ENCODE peak calls at places on chromosomes 3 and 15, in five cellular contexts. F is right lobe of liver, E is sciatic nerve, J is T1000, W is T-helper 1 cell. S is an unnamed sample.

GRCh38 chr15:31325432-31325975 is 1.1 kb upstream of the KLF13 start:
- DNase-seq in F (peak), J (no peak), E (peak), W (peak), S (peak)

GRCh38 chr3:191246628-191247027 is 47.6 kb downstream of the OSTN start:
- DNase-seq in E (no peak), W (no peak), F (no peak), J (no peak), S (no peak)

GRCh38 chr3:160400631-160401150 is 1.2 kb downstream of the SMC4 start:
- DNase-seq in F (peak), E (peak), J (no peak), W (peak), S (no peak)

GRCh38 chr3:16528581-16528993 is 15.1 kb upstream of the RFTN1 start:
- DNase-seq in F (no peak), W (no peak), J (peak), E (peak), S (no peak)

GRCh38 chr3:53668872-53669271 is 174.5 kb downstream of the CACNA1D start:
- DNase-seq in F (no peak), W (no peak), E (no peak), J (no peak), S (no peak)

GRCh38 chr3:10116138-10116460 is 624 bp downstream of the BRK1 start:
- DNase-seq in W (no peak), E (no peak), F (no peak), J (no peak), S (no peak)

GRCh38 chr3:20235796-20236195 is 49.8 kb upstream of the SGO1 start:
- DNase-seq in W (no peak), E (no peak), J (no peak), F (no peak), S (no peak)

GRCh38 chr15:97026781-97027180 is 696.3 kb downstream of the NR2F2 start:
- DNase-seq in E (no peak), J (peak), F (no peak), W (no peak), S (no peak)

GRCh38 chr15:81015595-81016252 is 15.0 kb downstream of the TLNRD1 start:
- DNase-seq in W (no peak), E (no peak), F (no peak), J (no peak), S (no peak)

GRCh38 chr3:196634224-196634623 is 5.3 kb upstream of the NRROS start:
- DNase-seq in F (no peak), E (no peak), J (no peak), W (no peak), S (no peak)

GRCh38 chr15:87227846-87228245 is 1028.7 kb downstream of the NTRK3 start:
- DNase-seq in E (no peak), W (no peak), F (no peak), J (no peak), S (no peak)

GRCh38 chr15:85563328-85563727 is 182.9 kb downstream of the AKAP13 start:
- DNase-seq in E (no peak), J (no peak), F (no peak), W (no peak), S (no peak)

GRCh38 chr15:39298563-39298962 is 282.3 kb upstream of the THBS1 start:
- DNase-seq in W (no peak), F (no peak), E (no peak), J (no peak), S (no peak)

GRCh38 chr3:5090197-5090596 is 31.9 kb upstream of the ARL8B start:
- DNase-seq in E (no peak), J (no peak), W (no peak), F (no peak), S (no peak)